ENCODE peak calls at places on chromosomes 11 and 22, in four cellular contexts. V is stimulated activated CD4-positive, alpha-beta T cell treated with anti-CD3 and anti-CD28 coated beads, Interleukin-2, amount 100 ng/mL, for 24 hours; U is IMR-90; J is H4. T is an unnamed sample.

GRCh38 chr22:39808087-39808486 is 85.5 kb downstream of the ENTHD1 start:
- DNase-seq in V (peak), U (peak), J (no peak), T (peak)

GRCh38 chr11:60078021-60078420 is 10.4 kb upstream of the MS4A2 start:
- DNase-seq in V (no peak), U (no peak), J (no peak), T (peak)

GRCh38 chr11:70314730-70315129 is 44.2 kb downstream of the PPFIA1 start:
- DNase-seq in V (no peak), U (no peak), J (no peak), T (no peak)

GRCh38 chr22:23969071-23969470 is 2.4 kb downstream of the DDTL start:
- DNase-seq in V (no peak), U (no peak), J (no peak), T (no peak)

GRCh38 chr11:17439316-17439782 is 37.3 kb downstream of the ABCC8 start:
- DNase-seq in V (no peak), U (no peak), J (no peak), T (no peak)

GRCh38 chr22:41175546-41175945 is 29.6 kb upstream of the L3MBTL2 start:
- DNase-seq in V (no peak), U (no peak), J (no peak), T (no peak)

GRCh38 chr11:45904309-45904915 is 2.7 kb downstream of the FREY1 start:
- DNase-seq in V (no peak), U (no peak), J (no peak), T (no peak)

GRCh38 chr11:102680945-102681344 is 24.6 kb downstream of the MMP27 start:
- DNase-seq in V (no peak), U (no peak), J (no peak), T (no peak)

GRCh38 chr11:2522636-2523255 is 77.9 kb downstream of the KCNQ1 start:
- DNase-seq in V (peak), U (no peak), J (no peak), T (no peak)

GRCh38 chr11:43360361-43361032 is 1.8 kb downstream of the TTC17 start:
- DNase-seq in V (no peak), U (peak), J (no peak), T (peak)

GRCh38 chr11:13152736-13153541 is 124.7 kb upstream of the BMAL1 start:
- DNase-seq in V (no peak), U (peak), J (no peak), T (peak)

GRCh38 chr22:29917052-29917902 is 34.3 kb downstream of the MTMR3 start:
- DNase-seq in V (no peak), U (peak), J (no peak), T (no peak)

GRCh38 chr11:64675417-64676252 is 47.4 kb downstream of the NRXN2 start:
- DNase-seq in V (no peak), U (peak), J (peak), T (no peak)

GRCh38 chr22:41009222-41009948 is 58.2 kb downstream of the RBX1 start:
- DNase-seq in V (no peak), U (peak), J (peak), T (no peak)

GRCh38 chr11:72720047-72720446 is 32.2 kb downstream of the ARAP1 start:
- DNase-seq in V (no peak), U (no peak), J (no peak), T (no peak)

GRCh38 chr22:40635940-40636379 is 559 bp downstream of the MRTFA start:
- DNase-seq in V (no peak), U (no peak), J (no peak), T (no peak)

T was measured in OCI-M1.